ENCODE peak calls at places on chromosome 7, in five cellular contexts. I, E, W, C and B are unnamed samples.

GRCh38 chr7:135353832-135354231 is 120.2 kb downstream of the STRA8 start:
- DNase-seq in W (peak), I (no peak), C (no peak), E (no peak), B (no peak)

GRCh38 chr7:3168869-3169268 is 125.2 kb upstream of the CARD11 start:
- DNase-seq in I (no peak), W (no peak), E (no peak), C (no peak), B (no peak)

GRCh38 chr7:3641556-3641955 is 340.5 kb downstream of the SDK1 start:
- DNase-seq in W (no peak), E (no peak), C (no peak), I (no peak), B (no peak)

GRCh38 chr7:39761435-39761834 is 138.1 kb downstream of the RALA start:
- DNase-seq in E (no peak), I (no peak), C (no peak), W (no peak), B (no peak)

GRCh38 chr7:131106681-131107342 is 220.9 kb upstream of the MKLN1 start:
- DNase-seq in E (no peak), I (peak), W (no peak), C (peak), B (peak)

GRCh38 chr7:127943541-127944521 is 87.4 kb downstream of the LRRC4 start:
- DNase-seq in E (no peak), I (no peak), C (no peak), W (no peak), B (no peak)

GRCh38 chr7:17085186-17085585 is 203.4 kb upstream of the AGR3 start:
- DNase-seq in C (no peak), W (no peak), I (no peak), E (no peak), B (no peak)

GRCh38 chr7:103706805-103707204 is 260.8 kb upstream of the SLC26A5 start:
- DNase-seq in E (no peak), C (no peak), W (no peak), I (no peak), B (no peak)

GRCh38 chr7:132276986-132277716 is 299.1 kb downstream of the PLXNA4 start:
- DNase-seq in W (peak), I (no peak), C (no peak), E (no peak), B (no peak)

GRCh38 chr7:19982841-19983835 is 209.7 kb upstream of the TMEM196 start:
- DNase-seq in W (peak), E (peak), I (no peak), C (peak), B (no peak)

GRCh38 chr7:139776486-139777303 is 1.1 kb downstream of the HIPK2 start:
- DNase-seq in E (no peak), I (peak), W (peak), C (no peak), B (no peak)

GRCh38 chr7:54897891-54898290 is 120.9 kb upstream of the EGFR start:
- DNase-seq in E (no peak), W (no peak), C (no peak), I (no peak), B (no peak)

GRCh38 chr7:20280475-20281351 is 50.0 kb upstream of the ITGB8 start:
- DNase-seq in E (peak), C (no peak), W (peak), I (no peak), B (no peak)

GRCh38 chr7:50653116-50653854 is 88.1 kb upstream of the DDC start:
- DNase-seq in W (peak), I (no peak), E (no peak), C (peak), B (peak)

GRCh38 chr7:107505997-107506682 is 36.3 kb downstream of the GPR22 start:
- DNase-seq in I (no peak), E (no peak), W (no peak), C (no peak), B (no peak)

GRCh38 chr7:55572378-55573233 is at the start of gene VOPP1:
- DNase-seq in C (peak), E (no peak), W (peak), I (peak), B (peak)

GRCh38 chr7:106216517-106217088 is 68.2 kb downstream of the NAMPT start:
- DNase-seq in E (peak), I (no peak), W (peak), C (no peak), B (peak)

GRCh38 chr7:86644282-86645173 is 819 bp downstream of the GRM3 start:
- DNase-seq in C (no peak), E (no peak), I (no peak), W (no peak), B (no peak)

GRCh38 chr7:111266613-111267012 is 175.7 kb downstream of the LRRN3 start:
- DNase-seq in E (peak), W (peak), C (no peak), I (no peak), B (no peak)

GRCh38 chr7:151745090-151745638 is 131.8 kb downstream of the PRKAG2 start:
- DNase-seq in W (peak), E (no peak), I (no peak), C (peak), B (peak)

GRCh38 chr7:88331322-88331721 is 24.6 kb upstream of the STEAP4 start:
- DNase-seq in C (no peak), E (no peak), W (peak), I (no peak), B (no peak)

GRCh38 chr7:230274-230673 is 37.9 kb downstream of the FAM20C start:
- DNase-seq in W (no peak), I (no peak), E (no peak), C (no peak), B (no peak)

GRCh38 chr7:368651-369475 is 78.9 kb downstream of the FOXL3 start:
- DNase-seq in W (no peak), E (no peak), I (no peak), C (no peak), B (no peak)

GRCh38 chr7:104982308-104982755 is 31.7 kb upstream of the KMT2E start:
- DNase-seq in E (no peak), C (no peak), I (no peak), W (peak), B (no peak)

GRCh38 chr7:27910341-27910740 is 170.4 kb downstream of the TAX1BP1 start:
- DNase-seq in W (no peak), I (no peak), C (no peak), E (no peak), B (no peak)

GRCh38 chr7:65976659-65977196 is 5.3 kb downstream of the GUSB start:
- DNase-seq in E (no peak), I (no peak), W (no peak), C (no peak), B (no peak)

GRCh38 chr7:155971180-155971770 is 159.0 kb upstream of the SHH start:
- DNase-seq in I (no peak), W (no peak), E (no peak), C (no peak), B (no peak)

GRCh38 chr7:90459888-90460287 is 9.6 kb upstream of the PTTG1IP2 start:
- DNase-seq in E (no peak), W (no peak), C (no peak), I (no peak), B (no peak)

GRCh38 chr7:1455241-1455939 is 3.9 kb downstream of the MICALL2 start:
- DNase-seq in C (no peak), E (no peak), I (no peak), W (no peak), B (no peak)

GRCh38 chr7:150966002-150966401 is 12.1 kb downstream of the KCNH2 start:
- DNase-seq in E (no peak), W (no peak), C (no peak), I (no peak), B (no peak)

GRCh38 chr7:80923211-80923612 is 4.4 kb upstream of the SEMA3C start:
- DNase-seq in W (no peak), E (no peak), I (no peak), C (no peak), B (no peak)

GRCh38 chr7:27121656-27122055 is 8.9 kb downstream of the HOXA4 start:
- DNase-seq in E (no peak), C (no peak), W (no peak), I (no peak), B (no peak)